ENCODE peak calls at places on chromosomes 3 and 15, in four cellular contexts. X is GM23338, U is PC-3, I is HepG2. O is an unnamed sample.

GRCh38 chr3:181955566-181955965 is 243.8 kb downstream of the SOX2 start:
- DNase-seq in I (no peak), U (no peak), X (no peak), O (no peak)

GRCh38 chr3:16455001-16455400 is 58.5 kb downstream of the RFTN1 start:
- DNase-seq in I (no peak), X (no peak), U (no peak), O (peak)

GRCh38 chr3:187210091-187210490 is 12.8 kb downstream of the RTP1 start:
- DNase-seq in X (no peak), I (no peak), U (no peak), O (no peak)

GRCh38 chr3:157078131-157078835 is 81.7 kb downstream of the CCNL1 start:
- DNase-seq in I (no peak), U (peak), X (no peak), O (peak)

GRCh38 chr3:71304684-71305083 is 278.8 kb downstream of the FOXP1 start:
- DNase-seq in X (peak), U (peak), I (peak), O (no peak)

GRCh38 chr3:180615954-180616353 is 14.0 kb downstream of the TTC14 start:
- DNase-seq in U (no peak), I (no peak), X (no peak), O (no peak)

GRCh38 chr15:63601727-63602185 is 4.6 kb downstream of the FBXL22 start:
- DNase-seq in I (no peak), U (no peak), X (peak), O (no peak)

GRCh38 chr3:71228156-71228885 is 355.2 kb downstream of the FOXP1 start:
- DNase-seq in I (no peak), U (no peak), X (no peak), O (no peak)

GRCh38 chr3:169116056-169116693 is 547.3 kb downstream of the MECOM start:
- DNase-seq in X (no peak), U (no peak), I (peak), O (no peak)

GRCh38 chr3:67509471-67510075 is 144.8 kb downstream of the SUCLG2 start:
- DNase-seq in I (no peak), X (no peak), U (no peak), O (no peak)

GRCh38 chr15:64105113-64105704 is 9.4 kb downstream of the SNX1 start:
- DNase-seq in I (no peak), X (no peak), U (no peak), O (peak)

GRCh38 chr3:16430717-16431630 is 82.5 kb downstream of the RFTN1 start:
- DNase-seq in I (no peak), X (no peak), U (no peak), O (no peak)

GRCh38 chr3:33004205-33004604 is 52.8 kb downstream of the CCR4 start:
- DNase-seq in I (no peak), X (no peak), U (no peak), O (no peak)

GRCh38 chr3:52650437-52650836 is 35.3 kb downstream of the PBRM1 start:
- DNase-seq in X (no peak), U (no peak), I (no peak), O (peak)

GRCh38 chr3:177337548-177338331 is 140.5 kb upstream of the TBL1XR1 start:
- DNase-seq in U (peak), I (no peak), X (no peak), O (peak)

GRCh38 chr3:73418636-73419035 is 206.1 kb downstream of the PDZRN3 start:
- DNase-seq in X (no peak), I (no peak), U (no peak), O (no peak)

GRCh38 chr15:48084759-48085420 is 35.9 kb upstream of the SLC24A5 start:
- DNase-seq in X (peak), I (peak), U (peak), O (peak)

GRCh38 chr3:190701096-190701532 is 161.4 kb downstream of the GMNC start:
- DNase-seq in X (peak), U (peak), I (peak), O (peak)

GRCh38 chr3:114856867-114857266 is 290.2 kb downstream of the ZBTB20 start:
- DNase-seq in X (no peak), U (no peak), I (no peak), O (no peak)

GRCh38 chr3:143775401-143775970 is 72.8 kb downstream of the SLC9A9 start:
- DNase-seq in X (peak), I (peak), U (peak), O (peak)

GRCh38 chr3:24498796-24499195 is 4.1 kb upstream of the THRB start:
- DNase-seq in U (no peak), X (no peak), I (no peak), O (no peak)

GRCh38 chr3:162507397-162507796 is 1010.8 kb downstream of the OTOL1 start:
- DNase-seq in U (peak), I (no peak), X (no peak), O (peak)

GRCh38 chr3:12458901-12459300 is 25.4 kb upstream of the TSEN2 start:
- DNase-seq in I (no peak), U (no peak), X (peak), O (peak)

GRCh38 chr3:97957617-97958311 is 14.5 kb downstream of the RIOX2 start:
- DNase-seq in I (no peak), U (peak), X (no peak), O (peak)

GRCh38 chr3:181703701-181704420 is 7.9 kb upstream of the SOX2 start:
- DNase-seq in U (no peak), I (no peak), X (peak), O (no peak)

GRCh38 chr3:184532940-184533732 is 28.4 kb upstream of the EPHB3 start:
- DNase-seq in I (no peak), U (no peak), X (no peak), O (no peak)
- H3K4me3 ChIP-seq in I (no peak), U (no peak), X (no peak), O (no peak)

GRCh38 chr15:78340243-78341056 is at the start of gene CRABP1:
- DNase-seq in U (no peak), I (no peak), X (peak), O (no peak)

GRCh38 chr15:78339559-78339958 is 594 bp upstream of the CRABP1 start:
- DNase-seq in U (no peak), X (peak), I (no peak), O (no peak)

GRCh38 chr15:78343431-78343830 is 3.3 kb downstream of the CRABP1 start:
- DNase-seq in U (no peak), I (no peak), X (no peak), O (no peak)

GRCh38 chr15:78338756-78339155 is 1.4 kb upstream of the CRABP1 start:
- DNase-seq in U (no peak), I (no peak), X (no peak), O (no peak)

DNA sequence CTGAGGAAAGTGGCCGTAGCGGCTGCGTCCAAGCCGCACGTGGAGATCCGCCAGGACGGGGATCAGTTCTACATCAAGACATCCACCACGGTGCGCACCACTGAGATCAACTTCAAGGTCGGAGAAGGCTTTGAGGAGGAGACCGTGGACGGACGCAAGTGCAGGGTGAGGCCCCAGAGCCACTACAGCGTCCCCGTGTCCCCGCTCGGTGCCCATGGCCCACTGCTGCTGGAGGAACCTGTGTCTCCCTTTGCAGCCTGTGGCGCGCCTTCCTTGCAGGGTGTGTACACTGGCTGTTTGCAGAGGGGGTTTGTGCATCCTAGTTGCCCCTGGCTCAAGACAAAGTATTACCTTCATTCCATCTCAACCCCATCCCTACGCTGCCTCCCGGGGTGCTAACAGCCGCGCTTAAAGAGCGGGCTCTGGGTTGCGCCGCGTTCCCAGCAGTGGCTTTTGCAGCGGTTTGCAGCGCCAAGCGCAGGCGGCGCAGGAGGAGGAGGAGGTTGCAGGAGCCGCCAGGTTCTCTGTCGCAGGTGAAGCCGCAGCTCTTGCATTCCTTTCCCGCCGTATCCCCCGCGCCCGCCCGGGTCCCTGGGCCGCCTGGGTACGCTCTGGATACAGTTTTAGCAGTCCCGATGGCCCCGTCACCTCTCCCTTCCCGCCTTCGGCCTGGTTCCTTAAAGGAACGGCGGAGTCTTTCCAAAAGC is 1.1 kb downstream of the CRABP1 start:
- DNase-seq in I (no peak), X (peak), U (no peak), O (no peak)
- TF ChIP-seq EZH2 in I (peak), X (no peak), U (no peak), O (peak)

GRCh38 chr15:85706779-85707518 is 87.8 kb downstream of the KLHL25 start:
- DNase-seq in U (no peak), I (no peak), X (no peak), O (peak)
- H3K4me3 ChIP-seq in U (no peak), I (no peak), X (no peak), O (peak)

DNA sequence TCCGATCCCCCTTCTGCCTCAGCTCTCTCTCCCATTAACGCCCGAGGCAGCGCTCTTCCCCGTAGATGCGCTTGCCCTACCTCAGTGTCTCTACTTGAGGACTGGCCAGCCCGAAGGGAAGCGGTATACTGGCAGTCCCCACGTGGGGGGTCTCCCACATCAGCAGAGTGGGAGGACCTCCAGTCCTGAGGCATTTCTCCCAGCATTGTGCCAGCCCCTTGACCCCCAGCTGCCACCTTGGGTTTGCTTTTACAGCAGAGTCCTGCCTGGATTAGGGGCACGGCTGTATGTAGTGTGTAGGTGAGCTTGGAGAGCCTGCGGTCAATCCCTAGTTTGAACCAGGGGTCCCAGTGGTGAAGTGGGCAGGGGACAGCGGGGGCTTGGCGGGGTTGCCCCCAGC is 767 bp downstream of the SEMA3F start:
- DNase-seq in U (no peak), X (peak), I (no peak), O (peak)
- TF ChIP-seq EZH2 in U (no peak), X (no peak), I (no peak), O (peak)

DNA sequence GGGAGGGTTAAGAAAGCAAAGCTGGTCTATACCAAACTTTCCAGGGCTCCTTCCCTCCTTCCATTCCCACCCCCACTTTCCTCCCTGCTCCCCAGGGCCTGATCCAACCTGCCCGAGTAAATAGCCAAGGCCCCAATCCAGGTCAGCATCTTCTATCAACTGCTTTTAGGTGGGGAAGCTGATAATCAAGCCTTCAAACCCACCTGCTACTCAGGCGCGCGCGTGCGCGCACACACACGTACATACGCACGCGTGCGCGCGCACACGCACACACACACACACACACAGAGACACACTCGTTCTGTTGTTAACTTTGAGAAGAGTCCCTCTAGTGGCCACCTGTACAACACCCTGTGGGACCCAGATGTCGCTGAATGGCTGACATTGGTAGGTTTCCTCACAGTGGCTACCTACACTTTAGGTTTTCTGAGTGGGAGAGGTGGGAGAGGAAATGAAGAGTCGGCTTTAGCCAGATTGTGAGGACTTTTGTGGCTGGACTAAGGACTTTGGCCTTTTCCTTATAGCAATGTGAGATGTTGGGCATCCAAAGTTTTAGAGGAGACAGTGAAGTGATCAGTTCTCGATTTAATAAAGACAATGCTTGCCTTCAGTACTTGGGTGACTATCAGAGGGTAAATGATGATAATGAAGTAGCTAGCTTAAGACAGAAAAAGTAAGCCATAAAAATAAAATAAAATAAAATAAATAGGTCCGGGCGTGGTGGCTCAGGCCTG is 179.9 kb upstream of the C2CD4B start:
- DNase-seq in U (peak), I (peak), X (peak), O (peak)
- H3K4me3 ChIP-seq in U (peak), I (no peak), X (peak), O (peak)

GRCh38 chr3:46880884-46881818 is 3.6 kb downstream of the PTH1R start:
- DNase-seq in I (no peak), X (peak), U (no peak), O (no peak)
- TF ChIP-seq EZH2 in I (peak), X (peak), U (no peak), O (peak)

O was measured in fibroblast of lung.